ENCODE peak calls at places on chromosomes 12 and 14, in four cellular contexts. K, T, C and S are unnamed samples.

GRCh38 chr12:132351751-132352495 is 22.5 kb upstream of the GALNT9 start:
- DNase-seq in K (no peak), T (no peak), C (no peak), S (no peak)

GRCh38 chr12:92857818-92858217 is 71.3 kb downstream of the EEA1 start:
- DNase-seq in K (no peak), T (no peak), C (no peak), S (no peak)

GRCh38 chr14:51482112-51482511 is 169.6 kb upstream of the FRMD6 start:
- DNase-seq in T (no peak), K (no peak), C (no peak), S (no peak)

GRCh38 chr12:103882861-103883596 is 42.0 kb upstream of the NT5DC3 start:
- DNase-seq in K (no peak), C (no peak), T (no peak), S (no peak)

GRCh38 chr14:89013098-89013504 is 188.7 kb downstream of the TTC8 start:
- DNase-seq in T (no peak), C (no peak), K (no peak), S (peak)

GRCh38 chr12:53054112-53054878 is 4.4 kb downstream of the TNS2 start:
- DNase-seq in C (peak), T (peak), K (peak), S (no peak)

GRCh38 chr12:132423251-132424117 is 66.5 kb upstream of the FBRSL1 start:
- DNase-seq in C (no peak), K (no peak), T (no peak), S (no peak)

GRCh38 chr12:105933671-105934665 is 204.8 kb downstream of the NUAK1 start:
- DNase-seq in T (peak), K (no peak), C (peak), S (peak)

GRCh38 chr12:128643106-128643651 is 180.6 kb downstream of the SLC15A4 start:
- DNase-seq in C (no peak), T (no peak), K (no peak), S (no peak)

GRCh38 chr14:89232366-89233070 is 184.5 kb downstream of the FOXN3 start:
- DNase-seq in K (no peak), C (peak), T (no peak), S (no peak)

GRCh38 chr14:71142375-71143038 is 235.2 kb downstream of the PCNX1 start:
- DNase-seq in K (no peak), T (peak), C (peak), S (peak)

GRCh38 chr12:11668611-11669010 is 19.1 kb downstream of the ETV6 start:
- DNase-seq in K (no peak), T (no peak), C (no peak), S (no peak)